ENCODE peak calls at places on chromosome 10, in five cellular contexts. B is astrocyte of the spinal cord, M is lung, G is MM.1S, V is mammary epithelial cell. D is an unnamed sample.

GRCh38 chr10:125637496-125637895 is 45.5 kb downstream of the TEX36 start:
- DNase-seq in M (no peak), V (no peak), B (no peak), G (no peak), D (no peak)

GRCh38 chr10:49243139-49243538 is 54.9 kb upstream of the TMEM273 start:
- DNase-seq in M (no peak), V (no peak), B (no peak), G (no peak), D (no peak)

GRCh38 chr10:102358717-102359382 is 36.7 kb upstream of the NFKB2 start:
- DNase-seq in M (no peak), G (no peak), V (no peak), B (peak), D (peak)

GRCh38 chr10:125140151-125140550 is 20.2 kb downstream of the CTBP2 start:
- DNase-seq in V (no peak), M (no peak), G (no peak), B (no peak), D (no peak)

GRCh38 chr10:13056461-13057077 is 43.4 kb upstream of the OPTN start:
- DNase-seq in G (no peak), M (no peak), B (peak), V (peak), D (peak)

GRCh38 chr10:74433595-74433956 is 282.6 kb downstream of the ADK start:
- DNase-seq in V (no peak), G (no peak), M (no peak), B (no peak), D (no peak)

GRCh38 chr10:105797234-105797890 is 1156.3 kb downstream of the SORCS3 start:
- DNase-seq in B (peak), V (peak), G (peak), M (no peak), D (peak)

GRCh38 chr10:44968101-44968886 is 8.7 kb downstream of the RASSF4 start:
- DNase-seq in G (no peak), V (no peak), M (no peak), B (no peak), D (peak)

GRCh38 chr10:116620423-116621400 is at the start of gene PNLIPRP2:
- DNase-seq in V (no peak), B (no peak), M (no peak), G (no peak), D (no peak)
- H3K4me3 ChIP-seq in V (no peak), B (no peak), M (no peak), G (no peak), D (no peak)

DNA sequence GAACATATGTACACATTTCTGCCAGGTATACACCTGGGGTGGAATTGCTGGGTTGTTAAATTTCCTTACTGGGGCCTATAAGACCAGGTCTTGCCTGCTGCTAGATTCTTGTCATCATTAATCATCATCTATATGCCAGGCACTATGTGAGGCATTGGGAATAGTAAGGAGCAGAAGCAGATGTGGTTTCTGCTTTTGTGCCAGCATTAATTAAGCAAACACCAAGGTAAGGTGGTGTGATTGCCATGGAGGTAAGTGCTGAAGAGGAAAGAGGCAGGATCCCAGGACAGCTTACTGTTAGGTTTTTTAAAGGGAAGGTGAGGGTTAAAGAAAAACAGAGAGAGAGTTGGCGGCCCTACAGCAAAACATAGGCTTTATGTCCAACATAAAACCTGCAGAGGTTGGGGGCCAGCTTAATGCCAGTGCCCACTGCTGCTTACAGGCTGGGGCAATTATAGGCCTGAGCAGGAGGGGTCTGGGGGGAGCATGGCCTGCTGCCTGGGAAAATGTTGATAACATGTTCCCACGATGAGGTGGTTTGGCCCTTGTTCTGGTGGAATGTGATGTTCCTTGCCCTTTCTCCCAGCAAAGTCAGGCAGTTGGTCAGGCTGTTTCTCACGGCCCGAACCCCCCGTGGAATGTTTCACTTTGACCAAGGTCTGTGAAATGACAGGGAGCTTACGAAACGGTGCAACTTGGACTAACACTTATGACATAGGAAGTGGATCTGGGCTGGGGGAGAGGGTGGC is 93.9 kb downstream of the RBM20 start:
- DNase-seq in G (no peak), M (no peak), V (no peak), B (peak), D (peak)
- H3K4me3 ChIP-seq in G (no peak), M (no peak), V (no peak), B (no peak), D (no peak)

GRCh38 chr10:66842867-66843266 is 83.0 kb upstream of the LRRTM3 start:
- DNase-seq in V (no peak), M (no peak), B (no peak), G (no peak), D (no peak)

GRCh38 chr10:66838656-66839055 is 87.2 kb upstream of the LRRTM3 start:
- DNase-seq in M (no peak), B (peak), G (no peak), V (no peak), D (no peak)

GRCh38 chr10:66844176-66844947 is 81.5 kb upstream of the LRRTM3 start:
- DNase-seq in M (no peak), V (no peak), G (no peak), B (no peak), D (no peak)
- H3K4me3 ChIP-seq in M (no peak), V (no peak), G (no peak), B (no peak), D (no peak)

DNA sequence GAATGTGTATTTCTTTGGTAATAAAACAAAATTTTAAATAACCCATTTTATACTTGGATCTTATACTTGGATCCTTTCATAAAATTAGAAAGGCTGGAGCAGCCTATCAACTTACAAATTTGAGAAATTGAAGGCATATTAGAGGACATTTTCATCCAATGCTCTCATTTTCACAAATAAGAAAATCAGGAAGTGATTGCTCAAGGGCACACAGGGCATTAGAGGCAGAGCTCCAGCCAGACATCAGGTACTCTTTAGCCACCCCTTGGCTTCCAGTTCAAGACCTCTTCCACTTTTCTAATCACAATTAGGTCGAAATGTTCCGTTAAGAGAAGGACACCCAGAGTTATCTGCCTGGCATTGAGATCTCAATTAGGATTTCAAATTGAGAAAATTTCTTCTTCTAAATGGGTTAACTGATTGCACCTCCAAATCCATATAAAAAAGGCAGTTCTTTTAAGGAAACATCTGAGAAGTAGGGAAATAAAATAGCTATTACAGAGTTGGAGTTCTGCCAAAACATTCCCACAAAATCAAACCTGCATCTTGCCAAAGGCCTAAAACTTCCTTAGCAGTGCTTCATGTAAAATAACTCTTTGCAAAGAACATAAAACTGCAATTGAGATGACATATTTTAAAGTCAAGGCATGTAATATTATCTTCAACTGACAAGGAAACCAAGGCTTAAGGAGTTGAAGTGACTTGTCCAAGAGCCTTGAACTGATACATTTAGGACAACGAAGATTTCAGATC is 2.5 kb downstream of the ACTA2 start:
- DNase-seq in V (no peak), B (peak), G (no peak), M (no peak), D (peak)
- H3K4me3 ChIP-seq in V (no peak), B (no peak), G (no peak), M (no peak), D (no peak)

DNA sequence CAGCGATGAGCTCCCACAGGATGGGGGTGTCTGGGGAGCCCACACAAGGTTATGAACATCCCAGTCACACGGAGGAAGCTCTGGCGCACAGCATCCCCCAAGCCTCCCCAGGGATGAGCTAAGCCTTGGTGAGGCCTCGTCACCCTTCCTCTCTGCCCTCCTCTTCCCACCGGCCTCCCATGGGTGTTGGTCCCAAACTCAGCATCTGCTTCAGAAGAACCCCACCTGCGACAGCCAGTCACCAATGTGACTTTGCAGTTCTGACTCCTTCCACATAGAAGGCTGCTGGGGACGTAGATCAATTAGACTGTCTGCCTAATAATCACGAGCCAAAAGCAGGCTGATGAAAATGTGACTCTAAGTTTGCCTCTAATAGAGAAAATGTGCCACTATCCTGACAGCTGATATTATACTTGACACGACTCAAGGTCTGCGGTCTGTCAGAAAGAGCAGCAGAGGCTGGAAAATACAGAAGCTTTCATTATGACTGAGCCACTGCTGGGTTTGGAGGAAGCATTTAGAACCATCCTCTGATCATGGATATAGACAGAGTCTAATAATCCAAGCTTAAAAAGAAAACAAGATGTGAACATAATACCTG is 116.0 kb upstream of the PFKP start:
- DNase-seq in V (no peak), M (no peak), B (no peak), G (no peak), D (no peak)
- H3K4me3 ChIP-seq in V (no peak), M (no peak), B (no peak), G (no peak), D (no peak)

GRCh38 chr10:122636953-122637352 is 62.7 kb downstream of the C10orf120 start:
- DNase-seq in B (no peak), G (no peak), V (no peak), M (no peak), D (no peak)
- H3K4me3 ChIP-seq in B (no peak), G (no peak), V (no peak), M (no peak), D (no peak)

DNA sequence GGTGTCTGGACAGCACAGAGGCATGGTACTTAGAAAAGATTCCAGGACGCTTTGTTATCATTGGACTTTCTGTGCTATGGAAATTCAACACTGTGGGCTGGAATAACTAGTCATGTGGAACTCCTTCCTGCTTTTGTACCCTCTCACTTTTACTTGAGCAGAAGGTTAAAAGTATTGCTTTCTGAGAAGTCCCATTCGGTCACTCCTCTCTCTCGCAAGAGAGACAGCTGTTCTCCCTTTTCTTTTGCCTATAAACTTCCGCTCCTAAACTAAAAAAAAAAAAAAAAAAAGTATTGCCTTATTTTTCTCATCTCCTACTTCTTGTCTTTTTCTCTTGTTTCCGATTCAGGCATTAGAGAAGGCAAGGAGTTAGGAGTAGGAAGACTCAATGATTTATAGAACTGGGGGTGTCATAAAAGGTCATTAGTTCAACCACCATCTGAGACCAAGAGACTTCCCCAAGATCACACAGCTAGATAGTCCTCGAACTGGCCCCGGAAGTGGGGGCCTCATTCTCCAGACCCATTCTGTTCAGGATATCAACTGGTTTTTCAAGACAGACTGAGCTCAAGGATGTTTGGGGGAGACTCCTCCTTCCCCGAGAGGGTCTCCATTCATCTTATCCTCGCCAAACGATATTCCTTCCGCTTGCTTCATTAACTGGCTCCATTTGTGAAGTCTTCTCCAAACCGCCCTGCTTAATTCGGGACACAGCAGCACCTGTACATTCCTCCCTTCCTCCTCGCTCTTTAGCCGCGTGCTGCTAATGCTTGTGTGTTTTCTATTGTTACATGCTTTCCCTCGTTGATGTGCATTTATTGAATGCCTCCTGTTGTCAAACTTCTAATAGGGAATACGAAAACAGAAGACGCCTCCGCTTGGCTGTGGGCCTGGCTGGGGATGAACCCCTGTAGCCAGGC is 960 bp upstream of the INPP5F start:
- DNase-seq in M (no peak), G (peak), V (no peak), B (peak), D (no peak)
- H3K4me3 ChIP-seq in M (peak), G (peak), V (peak), B (peak), D (peak)